ENCODE peak calls at places on chromosomes 4 and X, in ten cellular contexts. One of them, this sample, is unnamed.

GRCh38 chr4:141646969-141647368 is 10.6 kb downstream of the IL15 start:
- DNase-seq in upper lobe of right lung: no peak
- DNase-seq in amniotic stem cell: no peak
- DNase-seq in fibroblast of gingiva: no peak
- DNase-seq in OCI-LY7: no peak
- DNase-seq in right lobe of liver: no peak
- DNase-seq in Right ventricle myocardium inferior: no peak
- DNase-seq in hypothalamus: no peak
- DNase-seq in BJ: no peak
- DNase-seq in neuronal stem cell: no peak
- DNase-seq in this sample: no peak

GRCh38 chrX:153851981-153852380 is 21.6 kb upstream of the PDZD4 start:
- DNase-seq in fibroblast of gingiva: no peak
- DNase-seq in right lobe of liver: no peak
- DNase-seq in upper lobe of right lung: no peak
- DNase-seq in BJ: no peak
- DNase-seq in neuronal stem cell: no peak
- DNase-seq in OCI-LY7: no peak
- DNase-seq in amniotic stem cell: no peak
- DNase-seq in Right ventricle myocardium inferior: no peak
- DNase-seq in hypothalamus: no peak
- DNase-seq in this sample: no peak

GRCh38 chrX:12548341-12548740 is 242.9 kb upstream of the PRPS2 start:
- DNase-seq in amniotic stem cell: no peak
- DNase-seq in hypothalamus: no peak
- DNase-seq in OCI-LY7: no peak
- DNase-seq in fibroblast of gingiva: no peak
- DNase-seq in upper lobe of right lung: no peak
- DNase-seq in right lobe of liver: no peak
- DNase-seq in neuronal stem cell: no peak
- DNase-seq in BJ: no peak
- DNase-seq in Right ventricle myocardium inferior: no peak
- DNase-seq in this sample: no peak

GRCh38 chrX:119132961-119133360 is 5.3 kb upstream of the KIAA1210 start:
- DNase-seq in right lobe of liver: no peak
- DNase-seq in fibroblast of gingiva: no peak
- DNase-seq in amniotic stem cell: no peak
- DNase-seq in upper lobe of right lung: no peak
- DNase-seq in OCI-LY7: no peak
- DNase-seq in BJ: no peak
- DNase-seq in Right ventricle myocardium inferior: no peak
- DNase-seq in hypothalamus: no peak
- DNase-seq in neuronal stem cell: no peak
- DNase-seq in this sample: no peak

GRCh38 chr4:87003266-87003665 is 68.5 kb downstream of the AFF1 start:
- DNase-seq in hypothalamus: no peak
- DNase-seq in Right ventricle myocardium inferior: no peak
- DNase-seq in OCI-LY7: no peak
- DNase-seq in neuronal stem cell: no peak
- DNase-seq in fibroblast of gingiva: no peak
- DNase-seq in upper lobe of right lung: no peak
- DNase-seq in right lobe of liver: no peak
- DNase-seq in amniotic stem cell: no peak
- DNase-seq in BJ: no peak
- DNase-seq in this sample: no peak

GRCh38 chrX:53695901-53696300 is 9.4 kb upstream of the HUWE1 start:
- DNase-seq in BJ: no peak
- DNase-seq in fibroblast of gingiva: no peak
- DNase-seq in right lobe of liver: no peak
- DNase-seq in Right ventricle myocardium inferior: no peak
- DNase-seq in neuronal stem cell: no peak
- DNase-seq in hypothalamus: peak; percentile 5
- DNase-seq in OCI-LY7: no peak
- DNase-seq in upper lobe of right lung: no peak
- DNase-seq in amniotic stem cell: no peak
- DNase-seq in this sample: no peak

GRCh38 chrX:24838624-24839023 is 144.9 kb downstream of the POLA1 start:
- DNase-seq in neuronal stem cell: peak; percentile 12
- DNase-seq in fibroblast of gingiva: peak; percentile 21
- DNase-seq in OCI-LY7: peak; percentile 35
- DNase-seq in BJ: no peak
- DNase-seq in hypothalamus: no peak
- DNase-seq in upper lobe of right lung: no peak
- DNase-seq in Right ventricle myocardium inferior: no peak
- DNase-seq in right lobe of liver: no peak
- DNase-seq in amniotic stem cell: peak; percentile 7
- DNase-seq in this sample: no peak

GRCh38 chr4:114263233-114263632 is 283.8 kb upstream of the ARSJ start:
- DNase-seq in BJ: no peak
- DNase-seq in OCI-LY7: no peak
- DNase-seq in neuronal stem cell: no peak
- DNase-seq in upper lobe of right lung: no peak
- DNase-seq in fibroblast of gingiva: no peak
- DNase-seq in hypothalamus: no peak
- DNase-seq in Right ventricle myocardium inferior: no peak
- DNase-seq in right lobe of liver: no peak
- DNase-seq in amniotic stem cell: no peak
- DNase-seq in this sample: no peak